ENCODE peak calls at places on chromosome 15, in five cellular contexts. One of them, this sample, is unnamed.

GRCh38 chr15:72231847-72232461 is 964 bp upstream of the PKM start:
- DNase-seq in K562: peak; percentile 82
- DNase-seq in PC-3: peak; percentile 79
- DNase-seq in endodermal cell: peak; percentile 63
- DNase-seq in colonic mucosa: peak; percentile 69
- DNase-seq in this sample: peak; percentile 59

GRCh38 chr15:88604381-88604951 is 16.7 kb upstream of the AEN start:
- DNase-seq in K562: no peak
- DNase-seq in PC-3: no peak
- DNase-seq in endodermal cell: peak; percentile 78
- DNase-seq in colonic mucosa: no peak
- DNase-seq in this sample: no peak

GRCh38 chr15:68346986-68347385 is 69.4 kb downstream of the FEM1B start:
- DNase-seq in K562: no peak
- DNase-seq in PC-3: no peak
- DNase-seq in endodermal cell: no peak
- DNase-seq in colonic mucosa: no peak
- DNase-seq in this sample: no peak

GRCh38 chr15:59998256-59999063 is 5.7 kb upstream of the FOXB1 start:
- DNase-seq in K562: no peak
- DNase-seq in PC-3: no peak
- DNase-seq in endodermal cell: peak; percentile 77
- DNase-seq in colonic mucosa: no peak
- DNase-seq in this sample: no peak

GRCh38 chr15:41805711-41806110 is 22.2 kb upstream of the JMJD7 start:
- DNase-seq in K562: no peak
- DNase-seq in PC-3: no peak
- DNase-seq in endodermal cell: no peak
- DNase-seq in colonic mucosa: no peak
- DNase-seq in this sample: no peak

GRCh38 chr15:100880897-100881242 is 1.2 kb downstream of the ALDH1A3 start:
- DNase-seq in K562: no peak
- DNase-seq in PC-3: no peak
- DNase-seq in endodermal cell: no peak
- DNase-seq in colonic mucosa: no peak
- DNase-seq in this sample: no peak

GRCh38 chr15:48373855-48374421 is 42.7 kb downstream of the DUT start:
- DNase-seq in K562: no peak
- DNase-seq in PC-3: peak; percentile 63
- DNase-seq in endodermal cell: no peak
- DNase-seq in colonic mucosa: no peak
- DNase-seq in this sample: no peak

GRCh38 chr15:54820098-54820497 is 376.6 kb downstream of the RSL24D1 start:
- DNase-seq in K562: no peak
- DNase-seq in PC-3: no peak
- DNase-seq in endodermal cell: no peak
- DNase-seq in colonic mucosa: no peak
- DNase-seq in this sample: no peak

GRCh38 chr15:45205192-45205591 is 17.4 kb upstream of the SHF start:
- DNase-seq in K562: peak; percentile 51
- DNase-seq in PC-3: peak; percentile 86
- DNase-seq in endodermal cell: peak; percentile 90
- DNase-seq in colonic mucosa: peak; percentile 82
- DNase-seq in this sample: peak; percentile 78

GRCh38 chr15:70236306-70237103 is 138.8 kb upstream of the TLE3 start:
- DNase-seq in K562: no peak
- DNase-seq in PC-3: peak; percentile 66
- DNase-seq in endodermal cell: peak; percentile 32
- DNase-seq in colonic mucosa: no peak
- DNase-seq in this sample: no peak

GRCh38 chr15:26314577-26314976 is 451.4 kb upstream of the ATP10A start:
- DNase-seq in K562: no peak
- DNase-seq in PC-3: no peak
- DNase-seq in endodermal cell: no peak
- DNase-seq in colonic mucosa: no peak
- DNase-seq in this sample: no peak

GRCh38 chr15:84968301-84968700 is 13.4 kb upstream of the PDE8A start:
- DNase-seq in K562: no peak
- DNase-seq in PC-3: no peak
- DNase-seq in endodermal cell: peak; percentile 24
- DNase-seq in colonic mucosa: no peak
- DNase-seq in this sample: no peak

GRCh38 chr15:90561344-90562244 is 31.9 kb downstream of the CRTC3 start:
- DNase-seq in K562: no peak
- DNase-seq in PC-3: no peak
- DNase-seq in endodermal cell: no peak
- DNase-seq in colonic mucosa: no peak
- DNase-seq in this sample: no peak

DNA sequence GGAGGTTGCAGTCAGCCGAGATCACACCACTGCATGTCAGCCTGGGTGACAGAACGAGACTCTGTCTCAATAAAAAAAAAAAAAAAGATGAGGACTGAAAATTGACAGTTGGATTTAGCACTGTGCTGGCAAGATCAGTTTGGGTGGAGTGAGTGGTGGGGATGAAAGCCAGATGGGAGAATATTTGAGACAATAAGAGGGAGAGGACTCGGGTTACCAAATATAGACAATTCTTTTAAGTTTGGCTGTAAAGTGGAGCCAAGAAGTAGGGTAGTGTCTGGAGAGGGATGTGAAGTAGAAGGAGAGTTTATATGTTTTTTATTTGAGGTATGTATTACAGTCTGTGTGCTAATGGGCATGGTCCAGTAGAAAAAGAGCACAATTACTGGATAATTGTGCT is 20.4 kb downstream of the TMOD3 start:
- DNase-seq in K562: no peak
- DNase-seq in PC-3: no peak
- DNase-seq in endodermal cell: no peak
- DNase-seq in colonic mucosa: no peak
- DNase-seq in this sample: no peak
- H3K4me1 ChIP-seq in K562: peaks cover 4% of the 10 kb centered on the region
- H3K4me1 ChIP-seq in PC-3: peaks cover 25% of the 10 kb centered on the region
- H3K4me1 ChIP-seq in endodermal cell: peaks cover 8% of the 10 kb centered on the region
- H3K4me1 ChIP-seq in colonic mucosa: no peaks in the 10 kb centered on the region
- H3K4me1 ChIP-seq in this sample: peaks cover 20% of the 10 kb centered on the region

DNA sequence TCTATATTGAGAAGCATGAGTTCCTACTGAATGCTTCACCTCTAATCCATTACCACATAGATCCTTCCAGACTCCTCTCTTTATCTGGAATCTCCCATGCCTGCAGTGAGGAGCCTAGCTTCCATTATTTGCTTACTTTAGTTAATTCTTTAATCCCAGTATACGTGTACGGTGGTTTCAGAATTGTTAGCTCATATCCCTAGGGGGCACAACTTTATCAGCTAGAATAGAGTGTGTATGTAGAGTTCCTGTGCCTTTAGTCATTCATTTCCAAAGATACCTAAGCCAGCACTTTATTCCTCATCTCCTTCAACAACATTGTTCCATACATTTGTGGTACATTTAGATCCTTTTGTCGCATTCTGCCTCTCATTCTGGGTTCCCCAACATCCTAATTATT is 226.0 kb downstream of the TJP1 start:
- DNase-seq in K562: no peak
- DNase-seq in PC-3: peak; percentile 52
- DNase-seq in endodermal cell: no peak
- DNase-seq in colonic mucosa: no peak
- DNase-seq in this sample: no peak
- H3K27me3 ChIP-seq in K562: no peaks in the 10 kb centered on the region
- H3K27me3 ChIP-seq in PC-3: peaks cover 40% of the 10 kb centered on the region
- H3K27me3 ChIP-seq in endodermal cell: peaks cover 66% of the 10 kb centered on the region
- H3K27me3 ChIP-seq in colonic mucosa: no peaks in the 10 kb centered on the region
- H3K27me3 ChIP-seq in this sample: no peaks in the 10 kb centered on the region

DNA sequence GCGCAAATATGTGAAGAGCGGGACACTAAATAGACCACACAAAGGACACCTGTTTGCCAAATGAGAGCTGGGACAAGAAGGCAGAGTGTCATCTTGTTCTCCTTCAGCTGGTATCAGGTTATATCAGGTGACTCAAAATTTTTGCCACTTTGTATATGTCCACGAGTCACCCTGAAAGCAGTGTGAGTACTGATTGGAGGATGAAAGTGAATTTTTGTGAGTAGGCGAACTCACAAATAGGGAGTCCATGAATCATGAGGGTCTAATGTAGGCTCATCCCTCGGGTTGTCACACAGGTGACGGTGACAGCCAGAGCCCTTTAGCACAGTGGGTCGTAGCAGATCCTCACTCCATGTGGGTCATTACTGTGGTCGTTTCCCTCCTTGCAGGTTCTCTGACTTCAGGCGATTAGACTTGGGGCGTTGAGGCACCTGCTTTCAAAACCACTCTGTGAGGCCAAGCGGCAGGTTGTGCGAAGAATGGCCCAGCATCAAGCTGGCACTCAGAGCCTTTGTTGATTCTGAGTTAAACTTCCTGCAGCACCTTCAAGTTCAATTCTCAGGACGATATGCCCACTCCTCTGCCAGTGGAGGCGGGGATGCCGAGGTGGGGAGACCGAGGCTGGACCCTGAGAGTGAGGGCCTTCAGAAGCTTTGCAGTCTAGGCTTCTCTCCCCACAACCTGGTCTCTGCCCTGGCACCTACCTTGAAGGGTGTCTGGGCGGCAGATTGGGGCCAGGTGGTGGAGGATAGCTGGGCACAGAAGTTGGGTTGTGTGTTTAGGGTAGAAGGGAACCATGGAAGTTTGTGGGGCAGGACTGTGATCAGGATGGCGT is 173.8 kb downstream of the SMAD6 start:
- DNase-seq in K562: no peak
- DNase-seq in PC-3: no peak
- DNase-seq in endodermal cell: peak; percentile 38
- DNase-seq in colonic mucosa: peak; percentile 11
- DNase-seq in this sample: no peak
- H3K4me1 ChIP-seq in K562: peaks cover 4% of the 10 kb centered on the region
- H3K4me1 ChIP-seq in PC-3: no peaks in the 10 kb centered on the region
- H3K4me1 ChIP-seq in endodermal cell: no peaks in the 10 kb centered on the region
- H3K4me1 ChIP-seq in colonic mucosa: no peaks in the 10 kb centered on the region
- H3K4me1 ChIP-seq in this sample: no peaks in the 10 kb centered on the region

GRCh38 chr15:74137544-74137920 is 7.1 kb downstream of the ISLR2 start:
- DNase-seq in K562: no peak
- DNase-seq in PC-3: no peak
- DNase-seq in endodermal cell: no peak
- DNase-seq in colonic mucosa: no peak
- DNase-seq in this sample: no peak
- H3K27me3 ChIP-seq in K562: peaks cover 33% of the 10 kb centered on the region
- H3K27me3 ChIP-seq in PC-3: no peaks in the 10 kb centered on the region
- H3K27me3 ChIP-seq in endodermal cell: peaks cover 49% of the 10 kb centered on the region
- H3K27me3 ChIP-seq in colonic mucosa: peaks cover 59% of the 10 kb centered on the region
- H3K27me3 ChIP-seq in this sample: peaks cover 94% of the 10 kb centered on the region

DNA sequence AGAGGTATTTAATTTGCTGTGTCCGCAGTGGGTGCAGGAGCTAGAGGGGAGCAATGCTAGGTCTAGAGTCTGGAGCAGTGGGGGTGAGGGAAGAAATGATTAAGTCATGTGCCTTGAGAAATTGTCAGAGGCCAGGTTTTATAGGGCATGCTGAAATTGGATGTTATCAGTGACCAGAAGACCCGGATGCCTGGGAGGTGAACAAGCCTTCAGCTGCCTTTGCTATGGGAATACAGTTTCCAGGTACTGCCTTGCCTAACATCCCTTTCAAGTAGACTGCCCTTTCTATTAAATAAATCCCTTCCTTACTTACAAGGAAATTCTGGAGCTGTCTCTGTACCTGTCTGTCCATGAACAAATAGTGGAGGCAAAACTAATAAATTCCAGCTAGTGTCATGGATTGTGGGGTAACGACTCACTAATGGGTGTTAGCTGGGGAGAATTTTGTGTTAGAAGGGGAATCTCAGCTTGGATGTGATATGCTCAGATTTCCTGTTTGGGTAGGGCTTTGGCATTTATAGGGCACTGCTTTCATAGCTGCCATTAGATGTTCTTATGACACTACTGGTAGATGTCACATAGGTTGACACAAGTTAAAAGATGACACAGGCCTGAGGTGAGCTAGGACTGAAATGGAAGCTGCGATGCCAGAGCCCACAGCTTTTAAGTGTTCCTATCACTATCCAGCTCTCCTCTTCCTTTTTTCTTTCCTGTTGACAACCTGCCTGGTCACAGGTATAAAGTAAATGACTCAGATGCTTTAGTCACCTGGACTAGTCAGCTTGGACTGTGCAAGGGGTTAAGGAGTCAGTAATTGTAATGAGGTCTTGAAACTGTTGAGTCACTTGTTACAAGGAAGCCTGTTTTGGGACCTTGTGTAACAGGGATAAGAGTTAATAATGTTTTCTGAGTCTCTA is 21.3 kb downstream of the CHD2 start:
- DNase-seq in K562: no peak
- DNase-seq in PC-3: peak; percentile 96
- DNase-seq in endodermal cell: no peak
- DNase-seq in colonic mucosa: no peak
- DNase-seq in this sample: no peak
- H3K4me1 ChIP-seq in K562: peaks cover 3% of the 10 kb centered on the region
- H3K4me1 ChIP-seq in PC-3: peaks cover 62% of the 10 kb centered on the region
- H3K4me1 ChIP-seq in endodermal cell: peaks cover 34% of the 10 kb centered on the region
- H3K4me1 ChIP-seq in colonic mucosa: peaks cover 30% of the 10 kb centered on the region
- H3K4me1 ChIP-seq in this sample: peaks cover 81% of the 10 kb centered on the region

This sample was measured in transverse colon.